ENCODE peak calls at places on chromosomes 16 and 17, in six cellular contexts. X is pancreas, R is A549, M is BJ, E is AG04449, C is lower leg skin. W is an unnamed sample.

GRCh38 chr17:72514888-72515287 is 394.1 kb downstream of the SOX9 start:
- DNase-seq in E (no peak), M (no peak), X (no peak), R (no peak), C (no peak), W (no peak)

GRCh38 chr17:27265333-27265732 is 28.6 kb upstream of the WSB1 start:
- DNase-seq in M (no peak), C (no peak), X (no peak), E (no peak), R (peak), W (no peak)

GRCh38 chr17:80980397-80981061 is 11.1 kb upstream of the CHMP6 start:
- DNase-seq in M (no peak), R (peak), E (no peak), C (no peak), X (no peak), W (no peak)

GRCh38 chr17:77287432-77288068 is 146.8 kb downstream of the SEC14L1 start:
- DNase-seq in C (no peak), E (peak), X (peak), R (peak), M (peak), W (peak)

GRCh38 chr17:9519873-9520272 is 55.7 kb downstream of the STX8 start:
- DNase-seq in M (no peak), C (no peak), R (no peak), X (no peak), E (no peak), W (no peak)

GRCh38 chr17:29148790-29149430 is 31.3 kb downstream of the MYO18A start:
- DNase-seq in M (no peak), R (peak), E (no peak), C (peak), X (peak), W (no peak)

GRCh38 chr16:66521951-66522771 is 27.8 kb downstream of the TK2 start:
- DNase-seq in C (no peak), M (no peak), R (no peak), X (peak), E (no peak), W (no peak)

GRCh38 chr16:48444574-48444973 is 59.4 kb upstream of the SIAH1 start:
- DNase-seq in X (no peak), R (peak), E (no peak), C (no peak), M (peak), W (peak)

GRCh38 chr17:41481051-41481450 is at the start of gene KRT35:
- DNase-seq in M (no peak), X (no peak), R (no peak), C (no peak), E (no peak), W (no peak)

GRCh38 chr16:50972899-50973298 is 178.2 kb downstream of the SALL1 start:
- DNase-seq in M (no peak), X (no peak), E (no peak), C (no peak), R (no peak), W (no peak)

GRCh38 chr17:57962441-57963148 is 7.4 kb upstream of the CUEDC1 start:
- DNase-seq in M (no peak), E (no peak), R (no peak), C (no peak), X (no peak), W (no peak)

GRCh38 chr17:7234100-7235012 is at the start of gene DVL2:
- DNase-seq in R (peak), X (peak), C (peak), E (no peak), M (peak), W (no peak)

GRCh38 chr17:47889734-47890529 is 6.1 kb upstream of the SP2 start:
- DNase-seq in X (peak), E (no peak), C (peak), R (peak), M (no peak), W (peak)

GRCh38 chr16:51834131-51834530 is 683.1 kb upstream of the SALL1 start:
- DNase-seq in R (no peak), C (no peak), X (no peak), M (no peak), E (no peak), W (no peak)

GRCh38 chr16:82111944-82112343 is 58.1 kb downstream of the MPHOSPH6 start:
- DNase-seq in M (no peak), C (no peak), R (no peak), E (no peak), X (no peak), W (no peak)

GRCh38 chr16:54177857-54178490 is 108.6 kb downstream of the IRX3 start:
- DNase-seq in C (no peak), M (no peak), X (no peak), R (no peak), E (no peak), W (no peak)

GRCh38 chr17:47957591-47958490 is at the start of gene PRR15L:
- DNase-seq in E (no peak), X (peak), C (no peak), R (no peak), M (no peak), W (no peak)

GRCh38 chr16:88454315-88455057 is 1.4 kb downstream of the ZFPM1 start:
- DNase-seq in M (no peak), R (peak), X (no peak), E (no peak), C (no peak), W (no peak)

GRCh38 chr16:66754819-66755218 is 3.4 kb upstream of the DYNC1LI2 start:
- DNase-seq in E (no peak), R (no peak), X (no peak), M (no peak), C (no peak), W (no peak)

GRCh38 chr16:47855431-47855830 is 300.4 kb downstream of the ABCC12 start:
- DNase-seq in R (no peak), M (no peak), X (no peak), E (no peak), C (no peak), W (no peak)

GRCh38 chr17:17206913-17207368 is 808 bp upstream of the PLD6 start:
- DNase-seq in E (no peak), X (no peak), R (no peak), C (peak), M (no peak), W (no peak)

GRCh38 chr17:82985973-82986372 is 93.4 kb upstream of the METRNL start:
- DNase-seq in M (no peak), C (no peak), R (no peak), X (no peak), E (no peak), W (peak)

GRCh38 chr16:29710227-29711219 is 31.5 kb downstream of the QPRT start:
- DNase-seq in E (peak), R (peak), M (peak), X (no peak), C (no peak), W (peak)

GRCh38 chr17:78263063-78263735 is 31.8 kb downstream of the TMEM235 start:
- DNase-seq in C (no peak), M (no peak), E (no peak), R (no peak), X (no peak), W (no peak)

GRCh38 chr16:67364610-67365256 is 28.6 kb downstream of the TPPP3 start:
- DNase-seq in M (no peak), E (no peak), X (no peak), C (no peak), R (no peak), W (no peak)

GRCh38 chr17:37385439-37385990 is 9.7 kb downstream of the C17orf78 start:
- DNase-seq in E (no peak), C (no peak), M (no peak), X (no peak), R (no peak), W (no peak)

GRCh38 chr17:8354196-8354595 is 14.6 kb downstream of the ODF4 start:
- DNase-seq in E (no peak), M (no peak), R (no peak), X (no peak), C (no peak), W (no peak)

GRCh38 chr17:48162946-48163506 is 55.5 kb downstream of the SNX11 start:
- DNase-seq in R (peak), X (peak), C (no peak), M (no peak), E (no peak), W (no peak)

GRCh38 chr17:7324438-7324779 is 4.7 kb downstream of the NEURL4 start:
- DNase-seq in R (no peak), E (no peak), X (no peak), C (no peak), M (no peak), W (no peak)

GRCh38 chr17:28526381-28526780 is 20.2 kb downstream of the FOXN1 start:
- DNase-seq in E (no peak), X (no peak), C (no peak), R (no peak), M (no peak), W (no peak)

GRCh38 chr17:8846768-8847211 is 20.7 kb downstream of the PIK3R6 start:
- DNase-seq in X (no peak), C (no peak), R (peak), E (no peak), M (no peak), W (peak)

GRCh38 chr16:80580109-80580832 is 39.5 kb downstream of the DYNLRB2 start:
- DNase-seq in R (peak), M (no peak), C (no peak), X (no peak), E (no peak), W (no peak)

GRCh38 chr17:63399316-63399715 is 46.8 kb downstream of the CYB561 start:
- DNase-seq in M (peak), E (no peak), R (no peak), X (no peak), C (no peak), W (peak)

GRCh38 chr16:50810241-50810965 is 68.5 kb downstream of the CYLD start:
- DNase-seq in E (no peak), X (no peak), C (no peak), M (no peak), R (no peak), W (no peak)

GRCh38 chr17:39703913-39704312 is 4.0 kb downstream of the ERBB2 start:
- DNase-seq in C (no peak), E (no peak), R (no peak), X (no peak), M (no peak), W (no peak)

GRCh38 chr17:55845385-55845784 is 94.5 kb downstream of the PCTP start:
- DNase-seq in R (peak), E (no peak), M (no peak), X (no peak), C (peak), W (peak)

GRCh38 chr16:694187-694862 is 4.1 kb upstream of the WDR24 start:
- DNase-seq in R (no peak), M (no peak), C (no peak), E (no peak), X (no peak), W (no peak)

GRCh38 chr17:48575066-48575582 is 3.0 kb downstream of the HOXB4 start:
- DNase-seq in C (no peak), M (no peak), X (no peak), E (no peak), R (no peak), W (no peak)

GRCh38 chr17:10812674-10813073 is 8.8 kb upstream of the TMEM238L start:
- DNase-seq in E (no peak), M (no peak), C (no peak), X (no peak), R (no peak), W (no peak)

GRCh38 chr16:87068316-87068715 is 248.9 kb downstream of the C16orf95 start:
- DNase-seq in E (no peak), M (no peak), C (no peak), R (no peak), X (no peak), W (no peak)
- H3K4me3 ChIP-seq in E (no peak), M (no peak), C (no peak), R (no peak), X (no peak), W (no peak)

DNA sequence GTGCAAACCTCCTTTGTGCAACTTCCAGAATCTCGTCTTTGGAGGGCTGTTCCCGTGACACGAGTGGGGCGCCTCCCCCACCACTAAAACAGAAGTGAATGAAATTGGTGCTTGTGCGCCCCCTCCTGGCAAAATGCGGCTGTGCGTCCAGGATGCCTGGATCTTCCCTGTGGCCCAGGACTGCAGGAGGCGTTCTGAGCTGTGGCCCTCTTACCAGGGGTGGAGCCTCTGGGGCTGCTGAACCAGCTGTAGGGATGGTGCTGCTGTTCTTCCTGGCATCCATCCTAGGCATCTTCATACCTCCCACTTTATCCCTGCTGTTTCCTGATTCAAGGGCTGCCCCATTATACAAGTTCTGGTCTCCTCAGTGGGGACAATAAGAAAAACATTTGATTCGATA is 18.5 kb upstream of the NAGLU start:
- DNase-seq in R (peak), E (peak), X (peak), M (peak), C (peak), W (peak)
- TF ChIP-seq CTCF in R (peak), E (peak), X (peak), M (peak), C (peak), W (peak)

GRCh38 chr17:18378205-18378505 is 577 bp downstream of the EVPLL start:
- DNase-seq in M (no peak), E (no peak), C (no peak), R (no peak), X (no peak), W (no peak)
- H3K4me3 ChIP-seq in M (no peak), E (no peak), C (no peak), R (no peak), X (no peak), W (no peak)

DNA sequence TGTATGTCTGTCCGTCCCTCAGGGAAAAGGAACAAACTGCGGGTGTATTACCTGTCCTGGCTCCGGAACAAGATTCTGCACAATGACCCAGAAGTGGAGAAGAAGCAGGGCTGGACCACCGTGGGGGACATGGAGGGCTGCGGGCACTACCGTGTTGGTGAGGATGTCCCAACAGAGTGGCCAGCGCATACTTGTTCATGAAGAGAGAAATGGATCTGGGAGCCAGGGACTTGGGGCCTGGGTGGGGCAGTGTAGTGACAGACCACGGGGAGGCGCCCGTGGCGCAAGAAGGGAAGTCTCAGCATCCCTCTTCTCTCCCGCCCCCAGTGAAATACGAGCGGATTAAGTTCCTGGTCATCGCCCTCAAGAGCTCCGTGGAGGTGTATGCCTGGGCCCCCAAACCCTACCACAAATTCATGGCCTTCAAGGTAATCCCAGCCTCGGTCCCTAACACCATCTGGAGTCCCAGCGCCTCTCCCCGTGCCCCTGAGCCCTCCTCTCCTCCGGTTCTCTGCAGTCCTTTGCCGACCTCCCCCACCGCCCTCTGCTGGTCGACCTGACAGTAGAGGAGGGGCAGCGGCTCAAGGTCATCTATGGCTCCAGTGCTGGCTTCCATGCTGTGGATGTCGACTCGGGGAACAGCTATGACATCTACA is 3.5 kb upstream of the C17orf107 start:
- DNase-seq in E (no peak), M (no peak), X (no peak), R (no peak), C (no peak), W (no peak)
- TF ChIP-seq CTCF in E (peak), M (peak), X (no peak), R (no peak), C (no peak), W (no peak)

GRCh38 chr17:34054495-34054894 is 200.6 kb upstream of the CCL2 start:
- DNase-seq in M (no peak), E (no peak), C (no peak), X (no peak), R (no peak), W (no peak)

GRCh38 chr17:34059423-34060220 is 195.5 kb upstream of the CCL2 start:
- DNase-seq in M (no peak), X (no peak), C (no peak), R (no peak), E (no peak), W (no peak)
- H3K4me3 ChIP-seq in M (no peak), X (no peak), C (no peak), R (no peak), E (no peak), W (no peak)

GRCh38 chr17:56866076-56866475 is 32.1 kb downstream of the DGKE start:
- DNase-seq in X (no peak), R (no peak), M (no peak), E (no peak), C (no peak), W (no peak)

GRCh38 chr17:56863974-56864373 is 30.0 kb downstream of the DGKE start:
- DNase-seq in C (no peak), X (no peak), R (no peak), E (no peak), M (no peak), W (no peak)

GRCh38 chr17:56867948-56868376 is 34.0 kb downstream of the DGKE start:
- DNase-seq in R (no peak), M (peak), X (no peak), E (no peak), C (no peak), W (peak)

GRCh38 chr17:56868716-56869115 is 34.8 kb downstream of the DGKE start:
- DNase-seq in E (no peak), M (no peak), X (no peak), R (no peak), C (no peak), W (no peak)

DNA sequence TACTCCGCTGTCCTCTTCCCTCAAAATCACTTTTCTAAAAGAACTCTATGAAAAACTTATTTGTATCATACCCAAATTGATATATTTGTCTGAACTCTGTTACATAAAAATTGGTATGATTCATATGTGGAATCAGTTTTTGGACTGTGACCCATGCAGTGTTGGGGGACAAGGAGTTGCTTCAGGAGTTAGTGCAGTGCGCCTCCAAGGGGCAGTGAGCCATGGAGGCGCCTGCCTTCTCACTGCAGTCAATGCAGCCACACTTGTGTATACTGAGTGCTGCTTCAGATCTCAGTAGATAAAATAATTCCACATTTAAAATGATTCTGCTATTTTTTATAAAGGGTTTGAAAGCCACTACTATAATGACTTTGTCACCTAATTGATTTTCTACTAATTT is 32.5 kb downstream of the DGKE start:
- DNase-seq in C (no peak), R (peak), M (no peak), X (no peak), E (no peak), W (no peak)
- TF ChIP-seq CTCF in C (no peak), R (peak), M (no peak), X (no peak), E (no peak), W (no peak)